ENCODE peak calls at places on chromosomes 11 and 22, in seven cellular contexts. N is GM03348, B is amniotic stem cell, Q is HEK293T, K is cardiac fibroblast, Z is sigmoid colon, X is T follicular helper cell. E is an unnamed sample.

GRCh38 chr11:120248551-120249278 is 8.8 kb downstream of the POU2F3 start:
- DNase-seq in Q (no peak), X (no peak), B (no peak), K (peak; percentile 49), N (peak; percentile 45), Z (no peak), E (no peak)

GRCh38 chr11:13292970-13293369 is 15.4 kb downstream of the BMAL1 start:
- DNase-seq in K (no peak), Z (no peak), N (no peak), B (no peak), Q (no peak), X (no peak), E (no peak)

GRCh38 chr22:26673485-26673884 is 16.1 kb downstream of the MIAT start:
- DNase-seq in B (no peak), Z (no peak), K (peak; percentile 59), N (peak; percentile 28), X (no peak), Q (no peak), E (no peak)

GRCh38 chr22:39318507-39319283 is 728 bp downstream of the RPL3 start:
- DNase-seq in B (no peak), X (peak; percentile 35), Z (no peak), N (no peak), Q (no peak), K (no peak), E (no peak)

GRCh38 chr11:118012083-118012669 is 26.0 kb downstream of the IL10RA start:
- DNase-seq in B (no peak), Z (no peak), K (peak; percentile 3), Q (no peak), X (no peak), N (peak; percentile 27), E (no peak)

GRCh38 chr11:60917267-60917666 is 3.3 kb downstream of the TMEM109 start:
- DNase-seq in N (no peak), B (no peak), K (no peak), Q (no peak), Z (no peak), X (no peak), E (no peak)

GRCh38 chr22:41910599-41911291 is 4.1 kb downstream of the SHISA8 start:
- DNase-seq in Q (no peak), K (peak; percentile 22), B (no peak), X (no peak), Z (no peak), N (peak; percentile 74), E (no peak)

GRCh38 chr11:106495046-106495445 is 417.6 kb downstream of the AASDHPPT start:
- DNase-seq in N (no peak), X (no peak), Z (no peak), Q (no peak), K (peak; percentile 37), B (no peak), E (no peak)

GRCh38 chr11:561148-562003 is 606 bp downstream of the RASSF7 start:
- DNase-seq in Q (no peak), B (no peak), K (no peak), Z (no peak), X (no peak), N (peak; percentile 60), E (no peak)

GRCh38 chr11:114317738-114318137 is 21.5 kb downstream of the NNMT start:
- DNase-seq in K (peak; percentile 64), N (peak; percentile 40), X (no peak), Z (no peak), B (no peak), Q (peak; percentile 27), E (no peak)

GRCh38 chr11:116951762-116952161 is 114.3 kb upstream of the APOA1 start:
- DNase-seq in Z (no peak), B (no peak), Q (no peak), N (no peak), X (no peak), K (no peak), E (no peak)

GRCh38 chr11:22728600-22729394 is 62.4 kb downstream of the GAS2 start:
- DNase-seq in Q (no peak), X (no peak), Z (no peak), K (no peak), B (no peak), N (no peak), E (no peak)

GRCh38 chr22:47115921-47116320 is 353.5 kb downstream of the TBC1D22A start:
- DNase-seq in Q (no peak), K (no peak), X (no peak), B (no peak), N (no peak), Z (peak; percentile 45), E (no peak)

GRCh38 chr22:23503736-23504440 is 76.2 kb downstream of the IGLL1 start:
- DNase-seq in Z (peak; percentile 39), K (no peak), X (no peak), Q (no peak), N (no peak), B (no peak), E (no peak)

GRCh38 chr22:48558606-48559402 is 1268.9 kb downstream of the BRD1 start:
- DNase-seq in K (no peak), B (no peak), Q (no peak), Z (no peak), X (no peak), N (no peak), E (no peak)

GRCh38 chr11:44823920-44824704 is 97.3 kb downstream of the TSPAN18 start:
- DNase-seq in B (no peak), Z (no peak), Q (no peak), X (no peak), K (no peak), N (no peak), E (no peak)

GRCh38 chr11:47964546-47964945 is 15.8 kb upstream of the PTPRJ start:
- DNase-seq in Z (no peak), Q (no peak), B (no peak), K (no peak), X (no peak), N (no peak), E (no peak)

GRCh38 chr22:30922151-30922611 is 46.4 kb downstream of the MORC2 start:
- DNase-seq in Q (no peak), B (no peak), X (peak; percentile 62), Z (peak; percentile 84), N (peak; percentile 81), K (peak; percentile 53), E (peak; percentile 71)

GRCh38 chr11:112355726-112356125 is 95.1 kb upstream of the PLET1 start:
- DNase-seq in Z (no peak), X (no peak), Q (peak; percentile 47), B (no peak), K (peak; percentile 32), N (peak; percentile 36), E (no peak)

GRCh38 chr11:118872403-118872821 is 11.3 kb upstream of the CXCR5 start:
- DNase-seq in K (no peak), N (no peak), X (peak; percentile 56), B (no peak), Z (no peak), Q (no peak), E (peak; percentile 37)

GRCh38 chr11:124174001-124174400 is 9.1 kb upstream of the OR10D3 start:
- DNase-seq in B (peak; percentile 82), N (peak; percentile 14), Z (no peak), K (peak; percentile 93), Q (no peak), X (no peak), E (no peak)

GRCh38 chr22:35397095-35397904 is 2.6 kb upstream of the MCM5 start:
- DNase-seq in K (no peak), X (no peak), Q (no peak), N (no peak), Z (no peak), B (no peak), E (no peak)

GRCh38 chr11:106152824-106153223 is 75.4 kb downstream of the AASDHPPT start:
- DNase-seq in K (peak; percentile 43), N (no peak), B (no peak), Z (no peak), Q (no peak), X (no peak), E (no peak)

GRCh38 chr11:72511393-72512047 is 77.2 kb upstream of the CLPB start:
- DNase-seq in N (no peak), K (peak; percentile 81), Z (no peak), B (no peak), Q (no peak), X (no peak), E (no peak)

GRCh38 chr11:65547446-65548125 is 10.6 kb downstream of the LTBP3 start:
- DNase-seq in N (no peak), B (no peak), X (no peak), K (no peak), Z (no peak), Q (no peak), E (peak; percentile 41)

GRCh38 chr22:23180893-23181762 is 819 bp downstream of the BCR start:
- DNase-seq in Q (no peak), K (no peak), B (no peak), X (no peak), Z (no peak), N (no peak), E (no peak)